ENCODE peak calls at places on chromosomes 13 and 19, in eight cellular contexts. Z is PC-9, K is fibroblast of lung, S is GM12865, O is H9, C is tibial artery, V is fibroblast of pulmonary artery, A is left ventricle myocardium inferior. F is an unnamed sample.

GRCh38 chr19:3819989-3820388 is 33.8 kb upstream of the MATK start:
- DNase-seq in Z (no peak), A (no peak), K (no peak), S (no peak), V (no peak), O (no peak), C (no peak), F (no peak)

GRCh38 chr13:42747399-42747873 is 33.9 kb upstream of the FAM216B start:
- DNase-seq in Z (peak; percentile 93), V (peak; percentile 83), K (peak; percentile 96), C (no peak), A (no peak), O (no peak), S (no peak), F (peak; percentile 96)

GRCh38 chr13:112226320-112227002 is 149.7 kb upstream of the SPACA7 start:
- DNase-seq in O (no peak), S (no peak), A (no peak), C (no peak), Z (no peak), V (no peak), K (no peak), F (no peak)

GRCh38 chr13:110645750-110646149 is 30.4 kb downstream of the NAXD start:
- DNase-seq in A (no peak), V (no peak), K (no peak), C (no peak), S (no peak), Z (no peak), O (no peak), F (no peak)

GRCh38 chr19:3785464-3785937 is 680 bp downstream of the MATK start:
- DNase-seq in S (no peak), K (no peak), O (no peak), C (no peak), Z (no peak), V (no peak), A (no peak), F (no peak)

GRCh38 chr19:4567584-4568071 is 8.1 kb upstream of the SEMA6B start:
- DNase-seq in S (peak; percentile 34), Z (no peak), A (peak; percentile 69), K (no peak), V (peak; percentile 59), O (peak; percentile 92), C (no peak), F (no peak)

GRCh38 chr19:40279120-40279551 is 6.0 kb downstream of the AKT2 start:
- DNase-seq in A (peak; percentile 80), V (peak; percentile 75), S (peak; percentile 30), Z (no peak), O (no peak), K (peak; percentile 14), C (peak; percentile 54), F (peak; percentile 6)

GRCh38 chr13:113327391-113327765 is 30.3 kb downstream of the LAMP1 start:
- DNase-seq in K (no peak), O (no peak), V (no peak), C (no peak), A (no peak), Z (peak; percentile 28), S (no peak), F (no peak)

GRCh38 chr13:113654175-113654560 is 3.8 kb downstream of the ATP4B start:
- DNase-seq in C (no peak), V (no peak), Z (no peak), S (no peak), O (no peak), K (no peak), A (no peak), F (no peak)

GRCh38 chr13:50127017-50127725 is 111.9 kb downstream of the KCNRG start:
- DNase-seq in V (peak; percentile 59), S (peak; percentile 12), Z (no peak), A (peak; percentile 58), O (peak; percentile 58), K (peak; percentile 33), C (peak; percentile 64), F (no peak)

GRCh38 chr13:110944121-110944967 is 29.5 kb upstream of the ANKRD10 start:
- DNase-seq in A (no peak), Z (peak; percentile 58), C (no peak), S (peak; percentile 74), K (peak; percentile 55), O (peak; percentile 57), V (peak; percentile 78), F (peak; percentile 37)

GRCh38 chr19:33429891-33430673 is 56.6 kb downstream of the CEBPG start:
- DNase-seq in C (no peak), K (no peak), O (no peak), Z (no peak), S (no peak), V (no peak), A (peak; percentile 5), F (no peak)

GRCh38 chr13:98802548-98802947 is 50.1 kb upstream of the SLC15A1 start:
- DNase-seq in K (no peak), C (no peak), A (no peak), O (no peak), Z (no peak), S (no peak), V (no peak), F (no peak)

GRCh38 chr19:35757231-35757748 is 461 bp upstream of the HSPB6 start:
- DNase-seq in K (peak; percentile 96), S (no peak), A (peak; percentile 87), O (no peak), C (peak; percentile 94), V (peak; percentile 95), Z (no peak), F (peak; percentile 93)
- TF ChIP-seq CTCF in K (no peak), S (no peak), A (no peak), O (no peak), C (no peak), V (no peak), Z (no peak), F (no peak)

GRCh38 chr19:10468133-10468532 is 35.0 kb downstream of the KEAP1 start:
- DNase-seq in O (no peak), C (no peak), K (no peak), S (no peak), A (no peak), V (no peak), Z (no peak), F (no peak)

GRCh38 chr19:10473192-10473591 is 30.0 kb downstream of the KEAP1 start:
- DNase-seq in C (no peak), V (no peak), O (no peak), K (no peak), A (no peak), Z (no peak), S (no peak), F (no peak)

GRCh38 chr19:10467104-10467706 is 36.0 kb downstream of the KEAP1 start:
- DNase-seq in O (no peak), C (no peak), S (no peak), A (no peak), K (no peak), Z (no peak), V (no peak), F (no peak)

GRCh38 chr19:10474962-10475451 is 28.1 kb downstream of the KEAP1 start:
- DNase-seq in A (no peak), C (no peak), O (no peak), S (no peak), Z (peak; percentile 52), K (no peak), V (no peak), F (no peak)

DNA sequence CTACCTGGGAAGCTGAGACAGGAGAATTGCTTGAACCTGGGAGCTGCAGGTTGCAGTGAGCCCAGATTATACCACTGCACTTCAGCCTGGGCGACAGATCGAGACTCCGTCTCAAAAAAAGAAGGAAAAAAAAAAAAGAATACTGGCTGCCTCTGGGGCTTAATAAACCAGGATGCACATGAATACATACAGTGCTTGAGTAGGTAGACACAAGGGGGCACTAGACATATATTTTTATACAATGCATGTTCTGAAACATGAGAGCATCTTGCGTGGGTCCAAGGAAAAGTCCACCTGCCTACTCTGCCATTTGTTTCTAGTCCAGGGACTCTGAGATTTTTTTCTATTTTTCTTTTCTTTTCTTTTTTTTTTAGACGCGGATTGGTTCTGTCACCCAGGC is 31.2 kb downstream of the KEAP1 start:
- DNase-seq in A (no peak), Z (no peak), C (no peak), O (no peak), S (peak; percentile 51), K (peak; percentile 38), V (peak; percentile 64), F (peak; percentile 25)
- TF ChIP-seq CTCF in A (peak; percentile 35), Z (peak; percentile 65), C (no peak), O (peak; percentile 44), S (peak; percentile 31), K (peak; percentile 33), V (peak; percentile 51), F (peak; percentile 45)

DNA sequence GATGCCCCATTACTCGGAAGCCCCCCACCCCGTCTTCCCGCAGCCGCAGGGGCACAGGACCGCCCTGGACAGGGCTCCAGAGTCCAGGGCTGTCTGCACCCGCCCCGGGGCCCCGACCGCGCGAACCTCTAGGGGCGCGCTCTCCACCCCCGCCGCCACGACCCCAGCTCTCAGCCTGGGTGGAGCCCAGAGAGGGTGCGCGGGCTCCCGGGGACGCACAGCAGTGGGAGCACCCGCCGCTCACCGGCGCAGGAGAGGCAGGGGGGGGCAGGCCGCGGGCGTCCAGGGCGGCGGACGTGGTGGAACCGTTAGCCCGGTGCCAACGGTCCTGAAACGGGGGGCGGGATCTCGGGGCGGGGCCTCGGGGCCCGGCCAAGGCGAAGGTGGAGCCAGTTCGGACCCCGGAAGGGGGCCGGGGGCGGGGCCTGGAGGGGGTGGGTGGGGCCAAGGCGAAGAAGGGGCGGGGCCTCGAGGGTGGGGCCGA is at the start of gene ATP8B3:
- DNase-seq in Z (no peak), A (no peak), O (no peak), C (no peak), V (no peak), S (no peak), K (no peak), F (no peak)
- TF ChIP-seq CTCF in Z (no peak), A (peak; percentile 20), O (peak; percentile 54), C (no peak), V (no peak), S (peak; percentile 32), K (no peak), F (no peak)

DNA sequence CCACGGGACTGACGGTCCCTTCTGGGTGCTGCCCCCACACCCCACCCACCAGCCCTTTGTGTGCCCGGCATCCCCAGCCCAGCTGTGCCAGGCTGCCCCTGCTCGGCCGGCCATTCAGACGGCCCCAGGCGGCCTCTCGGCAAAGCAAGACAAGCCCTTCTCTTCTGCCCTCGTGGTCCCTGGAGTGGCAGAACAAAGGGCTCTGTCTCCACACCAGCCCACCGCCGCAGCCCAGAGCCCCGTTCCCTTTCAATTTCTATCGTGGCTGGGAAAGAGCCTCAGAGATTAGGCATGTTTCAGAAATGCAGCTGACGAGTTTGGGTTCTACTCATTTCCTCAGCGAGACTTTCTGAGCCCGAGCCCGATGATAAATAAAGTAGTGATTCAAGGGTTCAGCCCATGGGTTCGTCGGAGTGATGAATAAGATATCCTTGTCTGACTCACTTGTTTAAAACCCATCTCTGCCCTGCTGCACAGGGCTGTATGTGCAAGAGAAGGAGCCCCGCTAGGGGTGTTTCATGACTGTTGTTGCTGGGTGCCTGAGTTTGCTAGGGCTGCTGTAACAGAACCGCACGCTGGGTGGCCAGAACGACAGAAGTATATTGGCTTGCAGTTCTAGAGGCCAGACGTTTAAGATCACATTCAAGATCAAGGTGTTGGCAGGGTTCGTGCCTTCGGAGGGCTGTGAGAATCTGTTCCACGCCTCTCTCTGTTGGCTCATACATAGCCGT is 4.3 kb downstream of the MYO9B start:
- DNase-seq in S (peak; percentile 97), K (peak; percentile 99), V (peak; percentile 98), A (peak; percentile 61), Z (peak; percentile 94), C (peak; percentile 90), O (no peak), F (peak; percentile 98)
- TF ChIP-seq CTCF in S (peak; percentile 60), K (peak; percentile 68), V (peak; percentile 84), A (peak; percentile 70), Z (peak; percentile 53), C (peak; percentile 84), O (no peak), F (peak; percentile 88)

F was measured in astrocyte.